ENCODE peak calls at places on chromosomes 7 and 10, in seven cellular contexts. A, C, H, F, U, X and I are unnamed samples.

GRCh38 chr10:78742730-78743615 is 325.8 kb upstream of the ZMIZ1 start:
- DNase-seq in C (no peak), A (no peak), U (no peak), X (no peak), F (peak), H (no peak), I (no peak)

GRCh38 chr7:127287133-127287532 is 34.4 kb upstream of the GRM8 start:
- DNase-seq in H (no peak), F (no peak), C (peak), A (no peak), X (no peak), U (no peak), I (no peak)

GRCh38 chr10:78547905-78548304 is 514.2 kb downstream of the RPS24 start:
- DNase-seq in A (no peak), H (no peak), X (no peak), F (no peak), U (no peak), C (no peak), I (no peak)

GRCh38 chr10:25824050-25824449 is 110.0 kb upstream of the MYO3A start:
- DNase-seq in X (no peak), H (no peak), C (no peak), A (no peak), F (no peak), U (no peak), I (no peak)

GRCh38 chr7:36036590-36036989 is 116.5 kb upstream of the EEPD1 start:
- DNase-seq in C (no peak), H (no peak), A (no peak), F (no peak), U (peak), X (no peak), I (no peak)

GRCh38 chr7:42449431-42449830 is 212.4 kb upstream of the GLI3 start:
- DNase-seq in U (no peak), C (no peak), F (no peak), H (no peak), X (no peak), A (no peak), I (no peak)

GRCh38 chr7:11373546-11374142 is 400.0 kb downstream of the PHF14 start:
- DNase-seq in U (peak), X (peak), H (peak), A (no peak), C (no peak), F (no peak), I (no peak)

GRCh38 chr7:76220185-76221057 is 18.7 kb downstream of the SRRM3 start:
- DNase-seq in H (peak), F (no peak), U (peak), A (no peak), C (no peak), X (peak), I (no peak)

GRCh38 chr10:31961675-31962074 is 33.0 kb upstream of the ARHGAP12 start:
- DNase-seq in H (peak), A (no peak), F (no peak), X (no peak), U (no peak), C (peak), I (no peak)

GRCh38 chr7:32587431-32587948 is 92.2 kb downstream of the AVL9 start:
- DNase-seq in U (peak), C (no peak), H (peak), X (no peak), F (no peak), A (no peak), I (no peak)

GRCh38 chr10:125631806-125632205 is 51.2 kb downstream of the TEX36 start:
- DNase-seq in H (no peak), F (no peak), C (no peak), X (peak), A (no peak), U (no peak), I (no peak)

GRCh38 chr7:4013793-4014192 is 668.3 kb upstream of the FOXK1 start:
- DNase-seq in H (no peak), C (no peak), F (no peak), A (no peak), X (no peak), U (no peak), I (no peak)

GRCh38 chr10:5583525-5584175 is 58.9 kb downstream of the CALML3 start:
- DNase-seq in A (no peak), U (peak), H (no peak), F (no peak), X (no peak), C (peak), I (peak)

GRCh38 chr10:127553431-127553830 is 4.3 kb downstream of the NPS start:
- DNase-seq in F (no peak), H (no peak), X (no peak), U (no peak), C (no peak), A (no peak), I (no peak)

GRCh38 chr7:157622000-157622399 is 285.2 kb downstream of the DNAJB6 start:
- DNase-seq in H (no peak), U (no peak), X (no peak), C (no peak), A (no peak), F (no peak), I (no peak)

GRCh38 chr7:48962821-48963505 is 38.6 kb downstream of the CDC14C start:
- DNase-seq in U (no peak), A (no peak), X (no peak), H (no peak), C (peak), F (no peak), I (no peak)

GRCh38 chr7:66522518-66522917 is 106.2 kb upstream of the KCTD7 start:
- DNase-seq in U (no peak), A (no peak), C (no peak), H (peak), X (peak), F (peak), I (no peak)

DNA sequence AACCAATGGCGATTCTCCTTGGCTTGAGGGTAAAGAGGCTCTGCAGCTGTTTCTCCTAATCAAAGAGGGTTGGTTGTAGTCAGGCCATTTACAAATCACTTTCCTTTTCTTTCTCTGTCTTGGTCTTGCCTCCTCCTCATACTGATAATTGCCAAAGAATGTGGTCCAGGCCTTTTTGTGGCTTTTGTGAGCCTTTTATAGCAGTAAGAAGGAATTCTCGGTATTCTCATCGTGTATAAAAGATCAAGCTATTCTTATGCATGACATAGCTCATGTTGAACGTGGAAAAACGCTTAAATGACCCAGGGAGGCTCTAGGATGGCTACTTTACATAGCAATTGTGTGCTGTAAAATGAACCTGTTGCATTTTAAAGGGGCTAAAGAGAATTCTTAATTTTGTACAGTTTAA is 62.6 kb downstream of the RBM20 start:
- DNase-seq in X (peak), C (peak), A (no peak), F (no peak), U (no peak), H (peak), I (no peak)
- H3K27ac ChIP-seq in X (no peak), C (no peak), A (no peak), F (no peak), U (peak), H (peak), I (no peak)

GRCh38 chr7:140679186-140679585 is 6.4 kb downstream of the ADCK2 start:
- DNase-seq in U (no peak), X (no peak), H (no peak), C (no peak), A (no peak), F (no peak), I (no peak)

GRCh38 chr7:140677496-140677895 is 4.8 kb downstream of the ADCK2 start:
- DNase-seq in F (no peak), C (no peak), U (no peak), A (no peak), H (no peak), X (no peak), I (no peak)

GRCh38 chr7:140680886-140681285 is 8.1 kb downstream of the ADCK2 start:
- DNase-seq in C (no peak), U (no peak), X (no peak), F (no peak), H (no peak), A (no peak), I (no peak)

GRCh38 chr7:140678081-140678815 is 5.5 kb downstream of the ADCK2 start:
- DNase-seq in A (no peak), U (no peak), X (no peak), H (no peak), F (no peak), C (no peak), I (no peak)

DNA sequence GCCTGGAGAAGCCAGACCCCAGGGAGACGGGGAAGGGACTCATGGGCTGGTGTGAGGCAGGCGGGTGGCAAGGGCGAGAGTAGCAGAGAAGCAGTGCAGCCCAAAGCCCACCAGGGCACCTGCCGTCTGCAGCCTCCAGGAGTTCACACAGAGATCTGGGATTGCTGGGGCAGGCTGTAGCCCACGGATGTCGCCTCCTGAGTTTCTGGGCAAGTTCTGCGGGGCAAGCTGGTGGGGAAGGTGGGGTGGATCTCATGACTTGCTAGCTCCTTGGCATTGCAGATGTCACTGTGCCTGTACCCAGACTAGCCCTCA is 6.0 kb downstream of the ADCK2 start:
- DNase-seq in C (no peak), F (no peak), A (no peak), H (no peak), X (no peak), U (no peak), I (no peak)
- H3K27ac ChIP-seq in C (no peak), F (no peak), A (no peak), H (no peak), X (no peak), U (no peak), I (no peak)

GRCh38 chr10:89591111-89591795 is 53.8 kb downstream of the PANK1 start:
- DNase-seq in H (peak), U (no peak), F (peak), X (no peak), A (no peak), C (no peak), I (no peak)
- H3K27ac ChIP-seq in H (no peak), U (peak), F (peak), X (no peak), A (no peak), C (no peak), I (peak)

GRCh38 chr10:111118758-111119157 is 41.9 kb downstream of the ADRA2A start:
- DNase-seq in A (no peak), H (no peak), X (no peak), U (no peak), C (no peak), F (no peak), I (no peak)
- H3K27ac ChIP-seq in A (no peak), H (no peak), X (no peak), U (no peak), C (no peak), F (no peak), I (no peak)

GRCh38 chr10:29878492-29878891 is 180.9 kb downstream of the JCAD start:
- DNase-seq in C (no peak), X (no peak), H (no peak), A (no peak), F (no peak), U (no peak), I (no peak)

GRCh38 chr10:29876008-29876555 is 183.3 kb downstream of the JCAD start:
- DNase-seq in H (no peak), C (no peak), X (no peak), F (no peak), U (no peak), A (no peak), I (no peak)

GRCh38 chr10:29879862-29880261 is 179.5 kb downstream of the JCAD start:
- DNase-seq in F (no peak), H (no peak), X (no peak), A (no peak), C (no peak), U (no peak), I (no peak)

GRCh38 chr10:29880856-29881255 is 178.5 kb downstream of the JCAD start:
- DNase-seq in U (no peak), F (no peak), C (no peak), A (no peak), H (no peak), X (no peak), I (no peak)

DNA sequence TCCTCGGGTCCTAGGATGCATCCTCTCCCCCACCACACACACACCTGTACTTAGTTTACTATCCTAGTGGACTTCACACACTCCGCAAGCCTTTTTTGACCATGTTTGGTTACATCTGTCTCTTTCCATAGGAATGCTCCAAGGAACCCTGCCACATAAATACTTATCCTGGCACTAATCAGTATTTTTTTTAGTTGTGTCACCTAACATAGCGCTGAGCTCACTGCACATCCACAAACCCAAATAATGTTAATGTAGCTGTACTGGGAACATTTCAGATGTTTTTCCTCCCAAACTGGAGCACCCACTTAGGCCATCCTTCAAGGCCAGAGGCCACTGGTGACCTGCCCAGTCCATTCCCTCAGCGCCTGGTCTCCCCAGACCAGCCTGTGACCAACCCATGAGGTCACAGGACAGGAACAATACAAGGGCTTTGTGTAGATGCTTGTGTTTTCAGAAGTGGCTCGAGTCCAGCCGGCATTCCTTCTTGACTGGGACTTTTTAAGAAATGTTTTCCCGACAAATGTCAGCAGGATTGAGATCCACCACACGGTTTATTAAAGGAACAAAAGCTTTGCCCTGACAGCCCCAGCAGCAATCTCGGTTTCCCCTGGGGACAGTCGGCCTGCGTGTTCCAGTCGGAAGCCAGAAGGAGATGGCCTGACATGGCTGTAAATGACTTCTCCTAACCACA is 181.4 kb downstream of the JCAD start:
- DNase-seq in U (no peak), F (no peak), H (no peak), C (no peak), A (no peak), X (no peak), I (no peak)
- H3K27ac ChIP-seq in U (no peak), F (no peak), H (no peak), C (no peak), A (no peak), X (no peak), I (no peak)